ENCODE peak calls at places on chromosomes 12 and 14, in nine cellular contexts. I, U, G, K, Q, O, P, E and A are unnamed samples.
A peak's percentile ranks its signal among the peaks of the same experiment; 100 is the strongest.

GRCh38 chr12:79408665-79409064 is 282.1 kb downstream of the PAWR start:
- DNase-seq in I (no peak), U (no peak), G (peak; percentile 29), K (no peak), Q (no peak), O (no peak), P (no peak), E (no peak), A (no peak)

GRCh38 chr12:109670647-109671046 is 43.0 kb upstream of the FAM222A start:
- DNase-seq in I (no peak), U (no peak), G (no peak), K (no peak), Q (no peak), O (no peak), P (no peak), E (no peak), A (no peak)

GRCh38 chr14:65170768-65171251 is 68.5 kb upstream of the MAX start:
- DNase-seq in I (peak; percentile 64), U (peak; percentile 19), G (peak; percentile 89), K (no peak), Q (peak; percentile 8), O (no peak), P (peak; percentile 74), E (peak; percentile 29), A (no peak)

GRCh38 chr14:89503458-89503996 is 86.5 kb upstream of the FOXN3 start:
- DNase-seq in I (no peak), U (no peak), G (no peak), K (no peak), Q (no peak), O (no peak), P (no peak), E (no peak), A (no peak)

GRCh38 chr12:80107221-80107620 is 7.9 kb downstream of the OTOGL start:
- DNase-seq in I (no peak), U (no peak), G (peak; percentile 78), K (no peak), Q (no peak), O (no peak), P (no peak), E (no peak), A (no peak)

GRCh38 chr12:8077207-8077606 is 4.9 kb upstream of the NECAP1 start:
- DNase-seq in I (no peak), U (no peak), G (peak; percentile 47), K (no peak), Q (no peak), O (no peak), P (no peak), E (no peak), A (no peak)

GRCh38 chr12:120598674-120599463 is 17.7 kb upstream of the POP5 start:
- DNase-seq in I (no peak), U (no peak), G (peak; percentile 31), K (no peak), Q (no peak), O (peak; percentile 49), P (no peak), E (no peak), A (peak; percentile 51)

GRCh38 chr12:89156862-89157262 is 195.4 kb downstream of the DUSP6 start:
- DNase-seq in I (no peak), U (no peak), G (peak; percentile 79), K (no peak), Q (no peak), O (no peak), P (no peak), E (no peak), A (no peak)

GRCh38 chr12:124538194-124539082 is 29.0 kb downstream of the NCOR2 start:
- DNase-seq in I (no peak), U (no peak), G (no peak), K (no peak), Q (no peak), O (no peak), P (no peak), E (no peak), A (peak; percentile 74)

GRCh38 chr14:104393199-104393897 is 186.2 kb upstream of the C14orf180 start:
- DNase-seq in I (peak; percentile 53), U (no peak), G (no peak), K (peak; percentile 61), Q (peak; percentile 60), O (no peak), P (no peak), E (no peak), A (no peak)

GRCh38 chr12:42086021-42086420 is 58.7 kb downstream of the GXYLT1 start:
- DNase-seq in I (no peak), U (no peak), G (peak; percentile 47), K (no peak), Q (no peak), O (no peak), P (no peak), E (no peak), A (no peak)

GRCh38 chr12:46364777-46365580 is 7.6 kb downstream of the SLC38A2 start:
- DNase-seq in I (no peak), U (no peak), G (peak; percentile 87), K (peak; percentile 82), Q (peak; percentile 71), O (no peak), P (no peak), E (peak; percentile 73), A (no peak)

GRCh38 chr14:100872641-100873071 is 30.9 kb downstream of the RTL1 start:
- DNase-seq in I (peak; percentile 41), U (no peak), G (peak; percentile 23), K (peak; percentile 47), Q (no peak), O (peak; percentile 36), P (no peak), E (no peak), A (peak; percentile 44)

GRCh38 chr12:44839785-44840184 is 36.3 kb downstream of the NELL2 start:
- DNase-seq in I (no peak), U (no peak), G (no peak), K (no peak), Q (no peak), O (no peak), P (no peak), E (no peak), A (no peak)

GRCh38 chr14:92690171-92691011 is 58.0 kb downstream of the LGMN start:
- DNase-seq in I (peak; percentile 71), U (no peak), G (peak; percentile 61), K (peak; percentile 63), Q (peak; percentile 25), O (no peak), P (no peak), E (peak; percentile 64), A (no peak)

GRCh38 chr12:48786591-48787544 is 2.0 kb downstream of the ADCY6 start:
- DNase-seq in I (no peak), U (no peak), G (no peak), K (no peak), Q (peak; percentile 88), O (no peak), P (no peak), E (no peak), A (no peak)

GRCh38 chr12:6827982-6828670 is at the start of gene P3H3:
- DNase-seq in I (peak; percentile 75), U (peak; percentile 39), G (peak; percentile 56), K (no peak), Q (peak; percentile 50), O (no peak), P (peak; percentile 76), E (no peak), A (no peak)

GRCh38 chr12:46258129-46258528 is 10.7 kb downstream of the SLC38A1 start:
- DNase-seq in I (no peak), U (no peak), G (no peak), K (no peak), Q (no peak), O (no peak), P (no peak), E (no peak), A (no peak)

GRCh38 chr14:73238262-73238852 is 1.1 kb downstream of the PAPLN start:
- DNase-seq in I (no peak), U (no peak), G (peak; percentile 88), K (peak; percentile 62), Q (no peak), O (no peak), P (no peak), E (no peak), A (no peak)

GRCh38 chr14:106662947-106663346 is 1136.6 kb downstream of the TMEM121 start:
- DNase-seq in I (no peak), U (no peak), G (no peak), K (no peak), Q (no peak), O (no peak), P (no peak), E (no peak), A (no peak)

GRCh38 chr14:106666341-106666740 is 1140.0 kb downstream of the TMEM121 start:
- DNase-seq in I (no peak), U (no peak), G (no peak), K (no peak), Q (no peak), O (no peak), P (no peak), E (no peak), A (no peak)

GRCh38 chr14:106670006-106670405 is 1143.6 kb downstream of the TMEM121 start:
- DNase-seq in I (no peak), U (no peak), G (no peak), K (no peak), Q (no peak), O (no peak), P (no peak), E (no peak), A (no peak)

GRCh38 chr14:106665814-106666213 is 1139.4 kb downstream of the TMEM121 start:
- DNase-seq in I (no peak), U (no peak), G (no peak), K (no peak), Q (no peak), O (no peak), P (no peak), E (no peak), A (no peak)
- H3K9me3 ChIP-seq in I (no peaks in the 10 kb centered on the region), U (no peaks in the 10 kb centered on the region), G (no peaks in the 10 kb centered on the region), K (no peaks in the 10 kb centered on the region), Q (no peaks in the 10 kb centered on the region), O (no peaks in the 10 kb centered on the region), P (peaks cover 61% of the 10 kb centered on the region), E (no peaks in the 10 kb centered on the region), A (no peaks in the 10 kb centered on the region)

GRCh38 chr12:70402597-70402996 is 36.5 kb downstream of the KCNMB4 start:
- DNase-seq in I (no peak), U (no peak), G (no peak), K (no peak), Q (no peak), O (no peak), P (no peak), E (no peak), A (no peak)
- TF ChIP-seq CTCF in I (no peak), U (no peak), G (no peak), K (no peak), Q (no peak), O (no peak), P (no peak), E (no peak), A (no peak)

DNA sequence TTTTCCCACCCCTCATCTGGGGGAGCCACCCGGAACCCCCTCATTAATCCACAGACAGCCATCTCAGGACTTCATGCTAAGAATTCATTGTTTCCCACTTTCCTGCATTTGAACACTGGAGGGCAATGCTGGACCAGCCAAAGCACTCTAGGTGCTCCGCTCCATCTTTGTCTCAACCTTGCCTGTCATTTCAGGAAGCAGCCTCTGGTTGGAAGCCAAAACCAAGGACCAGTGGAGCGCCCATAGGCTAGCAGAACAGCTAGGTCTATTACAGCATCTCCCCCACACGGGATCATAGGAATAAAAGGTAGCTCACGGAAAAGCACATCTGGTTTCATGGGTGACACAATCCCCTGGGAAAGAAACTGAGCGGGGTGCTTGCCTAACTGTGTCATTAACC is 197.1 kb downstream of the DAD1 start:
- DNase-seq in I (no peak), U (no peak), G (peak; percentile 70), K (peak; percentile 72), Q (peak; percentile 70), O (peak; percentile 57), P (no peak), E (peak; percentile 58), A (no peak)
- H3K4me1 ChIP-seq in I (no peaks in the 10 kb centered on the region), U (no peaks in the 10 kb centered on the region), G (no peaks in the 10 kb centered on the region), K (no peaks in the 10 kb centered on the region), Q (no peaks in the 10 kb centered on the region), O (no peaks in the 10 kb centered on the region), P (no peaks in the 10 kb centered on the region), E (no peaks in the 10 kb centered on the region), A (no peaks in the 10 kb centered on the region)

GRCh38 chr14:90983560-90983959 is 76.9 kb downstream of the RPS6KA5 start:
- DNase-seq in I (no peak), U (no peak), G (no peak), K (no peak), Q (no peak), O (no peak), P (no peak), E (no peak), A (no peak)
- H3K9me3 ChIP-seq in I (no peaks in the 10 kb centered on the region), U (no peaks in the 10 kb centered on the region), G (no peaks in the 10 kb centered on the region), K (no peaks in the 10 kb centered on the region), Q (no peaks in the 10 kb centered on the region), O (no peaks in the 10 kb centered on the region), P (no peaks in the 10 kb centered on the region), E (no peaks in the 10 kb centered on the region), A (no peaks in the 10 kb centered on the region)